ENCODE peak calls at places on chromosomes 4 and X, in six cellular contexts. One of them, this sample, is unnamed. For H3K9me3 and H3K4me1, the result is how much of the 10 kb centered on the place peaks cover.

GRCh38 chrX:13662537-13662841 is 9.5 kb downstream of the TCEANC start:
- DNase-seq in CD4-positive, alpha-beta memory T cell: no peak
- DNase-seq in testis: no peak
- DNase-seq in uterus: peak
- DNase-seq in PC-9: no peak
- DNase-seq in mucosa of descending colon: no peak
- DNase-seq in this sample: no peak

GRCh38 chr4:40525811-40526598 is 103.7 kb downstream of the RBM47 start:
- DNase-seq in mucosa of descending colon: no peak
- DNase-seq in testis: peak
- DNase-seq in CD4-positive, alpha-beta memory T cell: no peak
- DNase-seq in PC-9: peak
- DNase-seq in uterus: peak
- DNase-seq in this sample: peak

GRCh38 chr4:1998296-1998695 is 10.5 kb downstream of the NELFA start:
- DNase-seq in testis: no peak
- DNase-seq in CD4-positive, alpha-beta memory T cell: no peak
- DNase-seq in mucosa of descending colon: no peak
- DNase-seq in uterus: no peak
- DNase-seq in PC-9: peak
- DNase-seq in this sample: no peak

GRCh38 chrX:120090208-120090607 is 12.7 kb upstream of the RHOXF2B start:
- DNase-seq in uterus: no peak
- DNase-seq in CD4-positive, alpha-beta memory T cell: no peak
- DNase-seq in mucosa of descending colon: no peak
- DNase-seq in PC-9: no peak
- DNase-seq in testis: no peak
- DNase-seq in this sample: no peak

GRCh38 chr4:23932935-23933334 is 43.1 kb upstream of the PPARGC1A start:
- DNase-seq in testis: no peak
- DNase-seq in mucosa of descending colon: no peak
- DNase-seq in CD4-positive, alpha-beta memory T cell: no peak
- DNase-seq in PC-9: no peak
- DNase-seq in uterus: no peak
- DNase-seq in this sample: no peak

GRCh38 chr4:145234086-145234694 is 53.8 kb upstream of the OTUD4 start:
- DNase-seq in CD4-positive, alpha-beta memory T cell: peak
- DNase-seq in PC-9: peak
- DNase-seq in uterus: no peak
- DNase-seq in testis: peak
- DNase-seq in mucosa of descending colon: peak
- DNase-seq in this sample: peak

GRCh38 chr4:184792950-184793555 is 32.7 kb downstream of the ACSL1 start:
- DNase-seq in PC-9: no peak
- DNase-seq in mucosa of descending colon: no peak
- DNase-seq in testis: peak
- DNase-seq in uterus: peak
- DNase-seq in CD4-positive, alpha-beta memory T cell: no peak
- DNase-seq in this sample: no peak

GRCh38 chrX:69705818-69706217 is 89.9 kb downstream of the EDA start:
- DNase-seq in CD4-positive, alpha-beta memory T cell: no peak
- DNase-seq in testis: no peak
- DNase-seq in mucosa of descending colon: no peak
- DNase-seq in uterus: no peak
- DNase-seq in PC-9: no peak
- DNase-seq in this sample: no peak

GRCh38 chr4:137065306-137065705 is 467.0 kb downstream of the PCDH18 start:
- DNase-seq in testis: no peak
- DNase-seq in uterus: no peak
- DNase-seq in mucosa of descending colon: no peak
- DNase-seq in PC-9: no peak
- DNase-seq in CD4-positive, alpha-beta memory T cell: no peak
- DNase-seq in this sample: no peak

GRCh38 chrX:107597791-107598190 is 30.5 kb upstream of the PRPS1 start:
- DNase-seq in CD4-positive, alpha-beta memory T cell: no peak
- DNase-seq in testis: no peak
- DNase-seq in PC-9: no peak
- DNase-seq in mucosa of descending colon: no peak
- DNase-seq in uterus: no peak
- DNase-seq in this sample: no peak

GRCh38 chr4:1793496-1793840 is 375 bp downstream of the FGFR3 start:
- DNase-seq in uterus: no peak
- DNase-seq in PC-9: peak
- DNase-seq in CD4-positive, alpha-beta memory T cell: peak
- DNase-seq in testis: no peak
- DNase-seq in mucosa of descending colon: peak
- DNase-seq in this sample: no peak

GRCh38 chr4:123706961-123707360 is 310.4 kb downstream of the SPRY1 start:
- DNase-seq in PC-9: no peak
- DNase-seq in mucosa of descending colon: no peak
- DNase-seq in uterus: no peak
- DNase-seq in CD4-positive, alpha-beta memory T cell: no peak
- DNase-seq in testis: no peak
- DNase-seq in this sample: no peak

GRCh38 chr4:18923496-18924161 is 902.1 kb upstream of the LCORL start:
- DNase-seq in PC-9: no peak
- DNase-seq in mucosa of descending colon: no peak
- DNase-seq in testis: no peak
- DNase-seq in uterus: no peak
- DNase-seq in CD4-positive, alpha-beta memory T cell: no peak
- DNase-seq in this sample: no peak

GRCh38 chr4:86223472-86223871 is 136.4 kb downstream of the MAPK10 start:
- DNase-seq in CD4-positive, alpha-beta memory T cell: no peak
- DNase-seq in mucosa of descending colon: no peak
- DNase-seq in testis: no peak
- DNase-seq in uterus: no peak
- DNase-seq in PC-9: no peak
- DNase-seq in this sample: no peak

GRCh38 chr4:46267866-46268265 is 122.1 kb downstream of the GABRA2 start:
- DNase-seq in mucosa of descending colon: no peak
- DNase-seq in PC-9: no peak
- DNase-seq in testis: no peak
- DNase-seq in CD4-positive, alpha-beta memory T cell: no peak
- DNase-seq in uterus: no peak
- DNase-seq in this sample: no peak

GRCh38 chrX:21174439-21174838 is 199.8 kb upstream of the CNKSR2 start:
- DNase-seq in mucosa of descending colon: no peak
- DNase-seq in uterus: no peak
- DNase-seq in PC-9: no peak
- DNase-seq in testis: no peak
- DNase-seq in CD4-positive, alpha-beta memory T cell: no peak
- DNase-seq in this sample: no peak

GRCh38 chr4:6761540-6762243 is 20.8 kb upstream of the KIAA0232 start:
- DNase-seq in mucosa of descending colon: peak
- DNase-seq in CD4-positive, alpha-beta memory T cell: no peak
- DNase-seq in testis: peak
- DNase-seq in uterus: no peak
- DNase-seq in PC-9: no peak
- DNase-seq in this sample: no peak

GRCh38 chr4:71453516-71453915 is 114.7 kb downstream of the SLC4A4 start:
- DNase-seq in mucosa of descending colon: no peak
- DNase-seq in PC-9: no peak
- DNase-seq in testis: no peak
- DNase-seq in uterus: no peak
- DNase-seq in CD4-positive, alpha-beta memory T cell: no peak
- DNase-seq in this sample: no peak

GRCh38 chr4:82951196-82951595 is 50.7 kb downstream of the THAP9 start:
- DNase-seq in CD4-positive, alpha-beta memory T cell: no peak
- DNase-seq in PC-9: no peak
- DNase-seq in uterus: no peak
- DNase-seq in testis: no peak
- DNase-seq in mucosa of descending colon: no peak
- DNase-seq in this sample: no peak

GRCh38 chrX:104334971-104335370 is 80.2 kb upstream of the ESX1 start:
- DNase-seq in PC-9: no peak
- DNase-seq in mucosa of descending colon: no peak
- DNase-seq in uterus: no peak
- DNase-seq in testis: no peak
- DNase-seq in CD4-positive, alpha-beta memory T cell: no peak
- DNase-seq in this sample: no peak

GRCh38 chrX:53969540-53969939 is 74.7 kb downstream of the PHF8 start:
- DNase-seq in CD4-positive, alpha-beta memory T cell: no peak
- DNase-seq in testis: no peak
- DNase-seq in mucosa of descending colon: no peak
- DNase-seq in PC-9: no peak
- DNase-seq in uterus: no peak
- DNase-seq in this sample: no peak

GRCh38 chr4:99630857-99631256 is 26.8 kb downstream of the C4orf54 start:
- DNase-seq in mucosa of descending colon: no peak
- DNase-seq in PC-9: no peak
- DNase-seq in uterus: no peak
- DNase-seq in CD4-positive, alpha-beta memory T cell: no peak
- DNase-seq in testis: no peak
- DNase-seq in this sample: no peak

GRCh38 chrX:143319526-143319925 is 197.7 kb downstream of the SPANXN3 start:
- DNase-seq in uterus: no peak
- DNase-seq in CD4-positive, alpha-beta memory T cell: no peak
- DNase-seq in PC-9: no peak
- DNase-seq in testis: no peak
- DNase-seq in mucosa of descending colon: no peak
- DNase-seq in this sample: no peak

DNA sequence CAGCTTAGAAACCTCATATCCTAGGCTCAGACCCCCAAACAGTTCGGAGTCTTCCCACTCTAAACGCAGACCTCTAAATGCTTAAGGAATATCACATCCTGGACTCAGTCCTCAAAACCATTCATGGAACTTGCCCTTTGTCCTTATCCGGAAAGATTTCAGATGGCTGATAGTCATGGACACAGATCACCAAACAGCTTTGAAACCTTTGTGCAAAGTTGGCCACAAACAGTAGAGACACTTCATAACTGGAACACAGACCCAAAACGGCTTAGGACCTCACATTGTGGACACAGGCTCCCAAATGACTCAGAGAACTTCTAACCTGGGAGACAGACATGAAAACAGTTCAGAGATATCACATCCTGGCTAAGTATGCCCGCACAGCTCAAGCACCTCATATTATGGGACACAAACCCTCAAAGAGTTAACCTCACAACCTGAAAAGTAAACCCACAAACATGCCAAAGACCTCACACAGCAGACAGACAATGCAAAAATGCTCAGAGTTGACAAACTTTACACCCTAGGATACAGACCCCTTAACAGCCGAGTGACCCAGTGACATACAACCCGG is 15.5 kb downstream of the SUV39H1 start:
- DNase-seq in mucosa of descending colon: no peak
- DNase-seq in testis: no peak
- DNase-seq in PC-9: no peak
- DNase-seq in CD4-positive, alpha-beta memory T cell: no peak
- DNase-seq in uterus: no peak
- DNase-seq in this sample: no peak
- H3K9me3 ChIP-seq in mucosa of descending colon: under half
- H3K9me3 ChIP-seq in testis: under half
- H3K9me3 ChIP-seq in PC-9: under half
- H3K9me3 ChIP-seq in CD4-positive, alpha-beta memory T cell: under half
- H3K9me3 ChIP-seq in uterus: under half
- H3K9me3 ChIP-seq in this sample: under half

GRCh38 chr4:48237996-48238645 is 31.5 kb downstream of the TEC start:
- DNase-seq in mucosa of descending colon: no peak
- DNase-seq in CD4-positive, alpha-beta memory T cell: no peak
- DNase-seq in uterus: no peak
- DNase-seq in PC-9: no peak
- DNase-seq in testis: no peak
- DNase-seq in this sample: peak

GRCh38 chr4:48243429-48243828 is 26.2 kb downstream of the TEC start:
- DNase-seq in PC-9: no peak
- DNase-seq in testis: no peak
- DNase-seq in CD4-positive, alpha-beta memory T cell: no peak
- DNase-seq in uterus: no peak
- DNase-seq in mucosa of descending colon: no peak
- DNase-seq in this sample: no peak

GRCh38 chr4:48244665-48245064 is 25.0 kb downstream of the TEC start:
- DNase-seq in uterus: no peak
- DNase-seq in mucosa of descending colon: no peak
- DNase-seq in PC-9: no peak
- DNase-seq in CD4-positive, alpha-beta memory T cell: no peak
- DNase-seq in testis: no peak
- DNase-seq in this sample: no peak

GRCh38 chr4:48243897-48244296 is 25.7 kb downstream of the TEC start:
- DNase-seq in PC-9: no peak
- DNase-seq in mucosa of descending colon: no peak
- DNase-seq in uterus: no peak
- DNase-seq in CD4-positive, alpha-beta memory T cell: no peak
- DNase-seq in testis: no peak
- DNase-seq in this sample: no peak

GRCh38 chr4:48241731-48242130 is 27.9 kb downstream of the TEC start:
- DNase-seq in PC-9: no peak
- DNase-seq in testis: no peak
- DNase-seq in mucosa of descending colon: no peak
- DNase-seq in uterus: no peak
- DNase-seq in CD4-positive, alpha-beta memory T cell: no peak
- DNase-seq in this sample: no peak
- H3K4me1 ChIP-seq in PC-9: under half
- H3K4me1 ChIP-seq in testis: under half
- H3K4me1 ChIP-seq in mucosa of descending colon: under half
- H3K4me1 ChIP-seq in uterus: under half
- H3K4me1 ChIP-seq in CD4-positive, alpha-beta memory T cell: under half
- H3K4me1 ChIP-seq in this sample: under half

GRCh38 chr4:77861500-77861899 is 1.1 kb upstream of the MRPL1 start:
- DNase-seq in mucosa of descending colon: no peak
- DNase-seq in testis: no peak
- DNase-seq in uterus: no peak
- DNase-seq in CD4-positive, alpha-beta memory T cell: no peak
- DNase-seq in PC-9: no peak
- DNase-seq in this sample: no peak
- H3K4me3 ChIP-seq in mucosa of descending colon: no peak
- H3K4me3 ChIP-seq in testis: peak
- H3K4me3 ChIP-seq in uterus: peak
- H3K4me3 ChIP-seq in CD4-positive, alpha-beta memory T cell: no peak
- H3K4me3 ChIP-seq in PC-9: peak
- H3K4me3 ChIP-seq in this sample: no peak

GRCh38 chr4:175109933-175110332 is 191.8 kb downstream of the ADAM29 start:
- DNase-seq in CD4-positive, alpha-beta memory T cell: no peak
- DNase-seq in PC-9: no peak
- DNase-seq in uterus: no peak
- DNase-seq in testis: no peak
- DNase-seq in mucosa of descending colon: no peak
- DNase-seq in this sample: no peak
- H3K9me3 ChIP-seq in CD4-positive, alpha-beta memory T cell: under half
- H3K9me3 ChIP-seq in PC-9: under half
- H3K9me3 ChIP-seq in uterus: under half
- H3K9me3 ChIP-seq in testis: under half
- H3K9me3 ChIP-seq in mucosa of descending colon: under half
- H3K9me3 ChIP-seq in this sample: under half

GRCh38 chr4:8221985-8222384 is 22.9 kb downstream of the SH3TC1 start:
- DNase-seq in CD4-positive, alpha-beta memory T cell: no peak
- DNase-seq in mucosa of descending colon: no peak
- DNase-seq in uterus: no peak
- DNase-seq in PC-9: no peak
- DNase-seq in testis: no peak
- DNase-seq in this sample: no peak
- H3K4me1 ChIP-seq in CD4-positive, alpha-beta memory T cell: under half
- H3K4me1 ChIP-seq in mucosa of descending colon: under half
- H3K4me1 ChIP-seq in uterus: under half
- H3K4me1 ChIP-seq in PC-9: under half
- H3K4me1 ChIP-seq in testis: under half
- H3K4me1 ChIP-seq in this sample: under half

GRCh38 chrX:135295238-135295943 is 13.9 kb upstream of the ETDC start:
- DNase-seq in mucosa of descending colon: peak
- DNase-seq in CD4-positive, alpha-beta memory T cell: peak
- DNase-seq in testis: peak
- DNase-seq in PC-9: no peak
- DNase-seq in uterus: no peak
- DNase-seq in this sample: no peak
- H3K4me3 ChIP-seq in mucosa of descending colon: no peak
- H3K4me3 ChIP-seq in CD4-positive, alpha-beta memory T cell: peak
- H3K4me3 ChIP-seq in testis: no peak
- H3K4me3 ChIP-seq in PC-9: no peak
- H3K4me3 ChIP-seq in uterus: peak
- H3K4me3 ChIP-seq in this sample: no peak

This sample was measured in body of pancreas.